ENCODE peak calls at places on chromosomes 13 and 19, in seven cellular contexts. U is mesenchymal stem cell, C is IMR-90, L is neural progenitor cell, W is SK-N-SH, P is DND-41, S is GM12878. G is an unnamed sample.

GRCh38 chr19:7871530-7872305 is 2.5 kb downstream of the PRR36 start:
- DNase-seq in U (peak), C (peak), L (peak), W (peak), P (peak), S (peak), G (peak)

GRCh38 chr13:35961461-35962220 is 169.5 kb downstream of the DCLK1 start:
- DNase-seq in U (no peak), C (peak), L (no peak), W (no peak), P (no peak), S (no peak), G (no peak)

GRCh38 chr13:113042456-113042855 is 63.1 kb upstream of the F7 start:
- DNase-seq in U (no peak), C (no peak), L (no peak), W (no peak), P (no peak), S (no peak), G (no peak)

GRCh38 chr19:720691-721160 is 12.0 kb downstream of the PALM start:
- DNase-seq in U (no peak), C (no peak), L (no peak), W (peak), P (no peak), S (no peak), G (no peak)

GRCh38 chr13:34224877-34225276 is 406.9 kb downstream of the RFC3 start:
- DNase-seq in U (no peak), C (no peak), L (no peak), W (peak), P (no peak), S (no peak), G (no peak)

GRCh38 chr13:111153977-111154332 is 38.8 kb downstream of the ARHGEF7 start:
- DNase-seq in U (peak), C (no peak), L (no peak), W (no peak), P (no peak), S (no peak), G (peak)

GRCh38 chr13:91127995-91128394 is 219.5 kb upstream of the MIR17HG start:
- DNase-seq in U (no peak), C (no peak), L (no peak), W (no peak), P (no peak), S (no peak), G (no peak)

GRCh38 chr13:99374169-99374991 is 67.2 kb upstream of the GPR183 start:
- DNase-seq in U (no peak), C (no peak), L (no peak), W (no peak), P (no peak), S (no peak), G (no peak)

GRCh38 chr19:20422616-20423205 is 142.9 kb downstream of the ZNF737 start:
- DNase-seq in U (peak), C (no peak), L (peak), W (no peak), P (no peak), S (no peak), G (no peak)

GRCh38 chr19:20422216-20422615 is 143.4 kb downstream of the ZNF737 start:
- DNase-seq in U (no peak), C (no peak), L (peak), W (no peak), P (no peak), S (no peak), G (no peak)

DNA sequence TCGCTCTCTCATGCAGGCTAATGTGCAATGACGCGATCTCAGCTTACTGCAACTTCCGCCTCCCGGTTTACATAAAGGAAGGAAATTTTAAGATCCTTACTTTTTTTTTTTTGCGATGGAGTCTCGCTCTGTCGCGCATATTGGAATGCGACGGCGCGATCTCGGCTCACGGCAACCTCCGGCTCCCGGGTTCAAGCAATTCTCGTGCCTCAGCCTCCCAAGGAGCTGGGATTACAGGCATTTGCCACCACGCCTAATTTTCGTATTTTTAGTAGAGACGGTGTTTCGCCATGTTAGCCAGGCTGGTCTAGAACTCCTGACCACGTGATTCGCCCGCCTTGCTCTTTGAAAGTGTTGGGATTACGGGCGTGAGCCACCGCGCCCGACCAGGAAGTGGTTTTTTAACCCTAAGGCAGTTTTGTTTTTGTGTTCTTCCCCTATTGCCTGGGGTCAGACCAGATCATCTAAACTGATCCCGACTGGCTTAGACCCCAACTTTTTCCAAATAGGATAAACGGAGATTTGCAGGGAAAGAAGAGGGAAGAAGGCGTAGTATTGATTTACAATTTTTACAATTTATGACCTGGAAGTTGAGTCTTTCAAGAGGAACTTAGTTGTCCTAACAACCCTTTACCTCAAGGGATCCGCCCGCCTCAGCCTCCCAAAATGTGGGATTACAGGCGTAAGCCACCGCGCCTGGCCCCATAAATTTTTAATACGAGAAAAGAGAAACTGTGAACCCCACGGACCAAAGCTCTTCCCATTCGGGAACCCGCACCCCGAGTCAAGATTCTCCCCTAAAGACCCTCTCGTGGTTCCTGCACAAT is 142.0 kb downstream of the ZNF737 start:
- DNase-seq in U (peak), C (peak), L (peak), W (peak), P (peak), S (no peak), G (no peak)
- H2AFZ ChIP-seq in U (no peak), C (peak), L (no peak), W (peak), P (peak), S (peak), G (peak)

GRCh38 chr19:46602392-46603194 is 1.5 kb downstream of the CALM3 start:
- DNase-seq in U (no peak), C (no peak), L (no peak), W (peak), P (peak), S (no peak), G (peak)

GRCh38 chr19:46604781-46605355 is 3.7 kb downstream of the CALM3 start:
- DNase-seq in U (no peak), C (no peak), L (no peak), W (peak), P (no peak), S (no peak), G (no peak)

GRCh38 chr19:46605356-46605821 is 4.3 kb downstream of the CALM3 start:
- DNase-seq in U (no peak), C (no peak), L (no peak), W (peak), P (no peak), S (no peak), G (no peak)

GRCh38 chr19:46603195-46603637 is 2.1 kb downstream of the CALM3 start:
- DNase-seq in U (no peak), C (no peak), L (no peak), W (peak), P (no peak), S (no peak), G (peak)

GRCh38 chr19:46603752-46604241 is 2.7 kb downstream of the CALM3 start:
- DNase-seq in U (no peak), C (no peak), L (no peak), W (peak), P (no peak), S (no peak), G (no peak)
- H3K27ac ChIP-seq in U (no peak), C (no peak), L (no peak), W (peak), P (peak), S (peak), G (no peak)

DNA sequence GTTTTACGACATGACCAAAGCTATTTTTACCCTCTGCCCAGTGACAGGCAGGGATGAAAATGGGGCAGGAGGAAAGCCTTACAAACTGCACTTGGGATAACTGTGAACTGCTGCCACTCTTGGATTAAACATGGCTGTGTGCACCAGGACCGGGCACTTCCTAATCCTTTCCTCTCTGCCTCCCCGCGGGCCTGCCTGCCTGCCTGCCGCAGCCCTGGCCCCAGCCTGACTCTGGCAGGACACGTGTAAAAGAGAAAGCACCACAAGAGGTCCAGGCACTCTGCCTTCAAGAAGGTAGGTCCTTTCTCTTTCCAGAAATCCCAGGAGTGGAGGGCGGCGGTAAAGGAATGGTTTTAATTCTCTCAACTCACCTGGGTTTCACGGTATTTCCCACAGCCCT is 4.8 kb downstream of the TSHZ3 start:
- DNase-seq in U (no peak), C (no peak), L (peak), W (peak), P (no peak), S (no peak), G (no peak)
- H3K9ac ChIP-seq in U (peak), C (peak), L (no peak), W (no peak), P (no peak), S (no peak), G (no peak)

DNA sequence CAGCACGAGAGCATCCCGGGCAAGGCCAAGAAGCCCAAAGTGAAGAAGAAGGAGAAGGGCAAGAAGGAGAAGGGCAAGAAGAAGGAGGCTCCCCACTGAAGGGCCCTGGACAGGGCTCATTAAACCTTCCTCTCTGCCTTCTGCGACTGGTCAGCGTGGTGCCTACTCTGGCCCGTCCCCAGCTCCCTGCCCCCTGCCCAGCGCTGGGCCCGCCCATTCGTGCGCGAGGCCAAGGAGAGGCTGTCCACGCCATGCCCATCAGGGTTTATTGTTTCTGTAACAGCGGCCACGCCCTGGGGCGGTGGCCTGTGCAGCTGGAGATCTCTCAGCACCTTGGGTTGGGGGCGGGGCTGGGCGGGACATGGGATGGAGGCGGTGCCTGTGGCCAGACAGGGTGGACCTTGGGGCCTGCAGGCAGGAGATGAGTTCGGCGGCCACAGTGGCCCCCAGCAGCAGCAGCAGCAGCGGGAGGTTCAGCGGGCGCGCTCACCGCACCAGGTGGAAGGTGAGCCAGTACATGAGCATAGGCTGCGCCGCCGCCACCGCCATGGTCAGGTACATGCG is 897 bp downstream of the C19orf33 start:
- DNase-seq in U (no peak), C (no peak), L (peak), W (peak), P (no peak), S (no peak), G (no peak)
- H2AFZ ChIP-seq in U (no peak), C (peak), L (no peak), W (no peak), P (no peak), S (no peak), G (no peak)

DNA sequence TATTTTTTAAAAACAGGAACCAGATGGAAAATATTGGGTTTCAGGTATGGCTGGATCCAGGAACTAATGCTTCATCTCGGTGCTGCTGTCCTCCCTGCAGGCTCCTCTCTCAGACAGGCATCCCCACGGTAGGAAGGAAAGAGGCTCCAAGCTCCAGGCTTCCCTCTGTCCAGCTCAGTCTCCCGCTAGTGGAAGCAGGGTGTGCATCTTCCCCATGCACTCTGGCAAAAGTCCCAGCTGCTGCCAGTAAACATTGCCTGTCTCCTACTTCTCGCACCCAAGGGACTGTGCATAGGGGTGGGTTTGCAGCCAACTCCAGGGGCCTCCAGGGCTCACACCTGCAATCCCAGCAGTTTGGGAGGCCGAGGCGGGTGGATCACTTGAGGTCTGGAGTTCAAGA is 29.2 kb downstream of the IL12RB1 start:
- DNase-seq in U (peak), C (no peak), L (no peak), W (no peak), P (no peak), S (no peak), G (no peak)
- H3K27ac ChIP-seq in U (no peak), C (no peak), L (no peak), W (no peak), P (peak), S (no peak), G (no peak)

GRCh38 chr19:3492131-3492839 is 8.2 kb downstream of the DOHH start:
- DNase-seq in U (no peak), C (no peak), L (no peak), W (peak), P (no peak), S (no peak), G (no peak)

GRCh38 chr19:3494051-3494450 is 6.4 kb downstream of the DOHH start:
- DNase-seq in U (no peak), C (no peak), L (peak), W (peak), P (peak), S (no peak), G (peak)

GRCh38 chr19:3491396-3492119 is 8.3 kb upstream of the SMIM44 start:
- DNase-seq in U (no peak), C (no peak), L (no peak), W (peak), P (no peak), S (no peak), G (no peak)

GRCh38 chr19:3493651-3494050 is 6.8 kb downstream of the DOHH start:
- DNase-seq in U (no peak), C (no peak), L (no peak), W (no peak), P (no peak), S (no peak), G (no peak)

GRCh38 chr19:3492919-3493318 is 7.6 kb downstream of the DOHH start:
- DNase-seq in U (no peak), C (no peak), L (no peak), W (no peak), P (no peak), S (no peak), G (no peak)
- H3K9ac ChIP-seq in U (no peak), C (no peak), L (no peak), W (no peak), P (peak), S (no peak), G (no peak)

DNA sequence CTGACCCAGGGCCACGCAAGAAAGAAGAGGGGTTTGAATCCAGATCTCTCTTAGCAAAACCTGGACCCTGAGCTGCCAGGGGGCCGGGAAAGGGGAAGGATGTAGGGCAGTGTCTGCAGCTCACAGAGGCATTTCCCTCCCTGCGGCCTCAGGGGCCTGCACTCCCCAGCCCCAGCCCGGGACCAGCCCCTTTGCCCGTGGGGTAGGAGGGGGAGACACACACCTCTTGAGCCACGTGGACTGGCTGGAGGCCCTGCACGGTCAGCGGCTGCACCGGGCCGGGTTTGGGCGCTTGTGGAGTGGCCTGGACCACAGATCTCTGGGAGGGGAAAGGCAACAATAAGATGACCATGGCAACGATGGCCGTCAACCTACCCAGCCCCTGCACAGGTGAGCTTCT is 26.9 kb downstream of the RFX1 start:
- DNase-seq in U (peak), C (no peak), L (peak), W (no peak), P (no peak), S (no peak), G (peak)
- H2AFZ ChIP-seq in U (peak), C (no peak), L (no peak), W (no peak), P (no peak), S (no peak), G (no peak)

GRCh38 chr19:52637718-52638585 is at the start of gene ZNF83:
- DNase-seq in U (peak), C (peak), L (peak), W (peak), P (peak), S (peak), G (peak)
- H3K27ac ChIP-seq in U (peak), C (peak), L (no peak), W (peak), P (peak), S (peak), G (peak)

GRCh38 chr19:49141352-49141751 is 13.8 kb downstream of the HRC start:
- DNase-seq in U (no peak), C (no peak), L (no peak), W (no peak), P (no peak), S (no peak), G (no peak)
- H3K9ac ChIP-seq in U (no peak), C (no peak), L (no peak), W (no peak), P (no peak), S (no peak), G (no peak)